ENCODE peak calls at places on chromosomes 4 and X, in seven cellular contexts. L is stimulated activated CD8-positive, alpha-beta memory T cell treated with anti-CD3 and anti-CD28 coated beads, Interleukin-2, amount 100 ng/mL, for 48 hours; C is activated CD4-positive, alpha-beta T cell treated with anti-CD3 and anti-CD28 coated beads for 24 hours; S is CD8-positive, alpha-beta memory T cell; O is adrenal gland; Q is M059J; M is amygdala. V is an unnamed sample.

GRCh38 chrX:120453985-120454384 is 15.1 kb downstream of the LAMP2 start:
- DNase-seq in L (no peak), C (no peak), S (no peak), O (no peak), Q (peak), M (no peak), V (no peak)

GRCh38 chr4:88283661-88284377 is 542 bp downstream of the PPM1K start:
- DNase-seq in L (peak), C (peak), S (peak), O (peak), Q (peak), M (peak), V (peak)

GRCh38 chrX:110143454-110144210 is 140.7 kb downstream of the TMEM164 start:
- DNase-seq in L (no peak), C (no peak), S (no peak), O (peak), Q (peak), M (no peak), V (no peak)

GRCh38 chr4:3809028-3809427 is 42.8 kb downstream of the ADRA2C start:
- DNase-seq in L (no peak), C (no peak), S (no peak), O (no peak), Q (no peak), M (no peak), V (no peak)

GRCh38 chrX:42143866-42144592 is 220.7 kb upstream of the CASK start:
- DNase-seq in L (no peak), C (no peak), S (no peak), O (no peak), Q (no peak), M (no peak), V (no peak)

GRCh38 chr4:84232311-84233095 is 266.6 kb downstream of the NKX6-1 start:
- DNase-seq in L (no peak), C (no peak), S (no peak), O (no peak), Q (no peak), M (no peak), V (no peak)

GRCh38 chr4:22959483-22959882 is 266.7 kb downstream of the GBA3 start:
- DNase-seq in L (no peak), C (no peak), S (no peak), O (no peak), Q (no peak), M (no peak), V (no peak)

GRCh38 chr4:105569014-105569850 is 16.8 kb downstream of the ARHGEF38 start:
- DNase-seq in L (no peak), C (no peak), S (no peak), O (no peak), Q (peak), M (no peak), V (no peak)

GRCh38 chr4:139367421-139368090 is 65.3 kb upstream of the NDUFC1 start:
- DNase-seq in L (no peak), C (no peak), S (no peak), O (no peak), Q (peak), M (no peak), V (no peak)

GRCh38 chr4:91037951-91038350 is 910.8 kb downstream of the CCSER1 start:
- DNase-seq in L (no peak), C (no peak), S (no peak), O (no peak), Q (no peak), M (no peak), V (no peak)

GRCh38 chrX:119266364-119266995 is 30.4 kb downstream of the PGRMC1 start:
- DNase-seq in L (no peak), C (no peak), S (peak), O (peak), Q (peak), M (no peak), V (peak)

GRCh38 chr4:101155368-101155767 is 192.0 kb downstream of the PPP3CA start:
- DNase-seq in L (no peak), C (no peak), S (no peak), O (no peak), Q (peak), M (no peak), V (no peak)

GRCh38 chr4:88286897-88287296 is 2.5 kb upstream of the PPM1K start:
- DNase-seq in L (no peak), C (no peak), S (no peak), O (no peak), Q (no peak), M (no peak), V (no peak)

GRCh38 chrX:148960060-148960459 is 459.6 kb downstream of the AFF2 start:
- DNase-seq in L (no peak), C (no peak), S (no peak), O (no peak), Q (peak), M (no peak), V (no peak)

GRCh38 chr4:100898844-100899243 is 381.0 kb upstream of the EMCN start:
- DNase-seq in L (no peak), C (no peak), S (no peak), O (no peak), Q (no peak), M (no peak), V (no peak)

GRCh38 chr4:90227177-90227576 is 100.0 kb downstream of the CCSER1 start:
- DNase-seq in L (no peak), C (no peak), S (no peak), O (no peak), Q (no peak), M (no peak), V (no peak)

GRCh38 chr4:95293014-95293413 is 255.8 kb downstream of the UNC5C start:
- DNase-seq in L (no peak), C (no peak), S (no peak), O (no peak), Q (peak), M (no peak), V (no peak)

GRCh38 chr4:156228706-156229105 is 275.0 kb upstream of the CTSO start:
- DNase-seq in L (no peak), C (no peak), S (no peak), O (no peak), Q (peak), M (no peak), V (no peak)

GRCh38 chrX:77785746-77786548 is at the start of gene ATRX:
- DNase-seq in L (peak), C (peak), S (peak), O (peak), Q (peak), M (peak), V (peak)

GRCh38 chr4:146336413-146336807 is 122.1 kb downstream of the REELD1 start:
- DNase-seq in L (no peak), C (no peak), S (no peak), O (no peak), Q (no peak), M (no peak), V (no peak)

GRCh38 chr4:26171953-26172352 is 148.9 kb upstream of the RBPJ start:
- DNase-seq in L (no peak), C (no peak), S (no peak), O (no peak), Q (peak), M (no peak), V (no peak)

GRCh38 chr4:13891544-13891939 is 264.0 kb upstream of the BOD1L1 start:
- DNase-seq in L (no peak), C (no peak), S (no peak), O (no peak), Q (peak), M (no peak), V (no peak)

GRCh38 chrX:104852241-104852640 is 286.2 kb downstream of the IL1RAPL2 start:
- DNase-seq in L (no peak), C (no peak), S (no peak), O (no peak), Q (no peak), M (no peak), V (no peak)

GRCh38 chr4:13306356-13306755 is 177.8 kb downstream of the RAB28 start:
- DNase-seq in L (no peak), C (no peak), S (no peak), O (no peak), Q (no peak), M (no peak), V (no peak)

GRCh38 chrX:13085533-13085932 is 41.1 kb upstream of the FAM9C start:
- DNase-seq in L (no peak), C (no peak), S (no peak), O (no peak), Q (no peak), M (no peak), V (no peak)

V was measured in transverse colon.